ENCODE peak calls at places on chromosomes 16 and 17, in four cellular contexts. A is natural killer cell, Q is endothelial cell, C is colonic mucosa. E is an unnamed sample.

GRCh38 chr17:49353607-49354006 is 8.4 kb downstream of the ZNF652 start:
- DNase-seq in A (no peak), Q (no peak), C (no peak), E (no peak)

GRCh38 chr17:5784791-5785190 is 200.5 kb upstream of the NLRP1 start:
- DNase-seq in A (no peak), Q (no peak), C (no peak), E (no peak)

GRCh38 chr16:74521691-74522090 is 85.2 kb downstream of the GLG1 start:
- DNase-seq in A (no peak), Q (no peak), C (no peak), E (no peak)

GRCh38 chr16:78437352-78437968 is 338.0 kb downstream of the WWOX start:
- DNase-seq in A (no peak), Q (peak), C (peak), E (no peak)

GRCh38 chr16:77171750-77172635 is 19.0 kb upstream of the MON1B start:
- DNase-seq in A (no peak), Q (peak), C (peak), E (no peak)

GRCh38 chr17:77516902-77517301 is 376.1 kb downstream of the SEC14L1 start:
- DNase-seq in A (no peak), Q (no peak), C (no peak), E (no peak)

GRCh38 chr17:66165537-66166123 is 26.3 kb downstream of the CEP112 start:
- DNase-seq in A (no peak), Q (peak), C (no peak), E (no peak)

GRCh38 chr16:11190585-11191565 is 65.1 kb downstream of the SOCS1 start:
- DNase-seq in A (no peak), Q (no peak), C (no peak), E (no peak)

GRCh38 chr17:49554694-49555494 is 20.8 kb upstream of the NXPH3 start:
- DNase-seq in A (no peak), Q (no peak), C (no peak), E (peak)

GRCh38 chr16:12601290-12601900 is 202.3 kb downstream of the CPPED1 start:
- DNase-seq in A (no peak), Q (no peak), C (no peak), E (no peak)

GRCh38 chr17:37816951-37817350 is 72.1 kb upstream of the HNF1B start:
- DNase-seq in A (no peak), Q (no peak), C (no peak), E (no peak)

GRCh38 chr17:81309140-81309858 is 14.2 kb upstream of the SLC38A10 start:
- DNase-seq in A (peak), Q (peak), C (peak), E (no peak)
- TF ChIP-seq CTCF in A (peak), Q (peak), C (peak), E (peak)

GRCh38 chr16:85084841-85085535 is 27.3 kb downstream of the CIBAR2 start:
- DNase-seq in A (no peak), Q (no peak), C (no peak), E (no peak)

GRCh38 chr16:85088570-85089214 is 23.6 kb downstream of the CIBAR2 start:
- DNase-seq in A (no peak), Q (no peak), C (no peak), E (no peak)

GRCh38 chr16:85085721-85086120 is 26.6 kb downstream of the CIBAR2 start:
- DNase-seq in A (no peak), Q (no peak), C (no peak), E (no peak)

GRCh38 chr16:85087899-85088569 is 24.2 kb downstream of the CIBAR2 start:
- DNase-seq in A (no peak), Q (no peak), C (no peak), E (no peak)

DNA sequence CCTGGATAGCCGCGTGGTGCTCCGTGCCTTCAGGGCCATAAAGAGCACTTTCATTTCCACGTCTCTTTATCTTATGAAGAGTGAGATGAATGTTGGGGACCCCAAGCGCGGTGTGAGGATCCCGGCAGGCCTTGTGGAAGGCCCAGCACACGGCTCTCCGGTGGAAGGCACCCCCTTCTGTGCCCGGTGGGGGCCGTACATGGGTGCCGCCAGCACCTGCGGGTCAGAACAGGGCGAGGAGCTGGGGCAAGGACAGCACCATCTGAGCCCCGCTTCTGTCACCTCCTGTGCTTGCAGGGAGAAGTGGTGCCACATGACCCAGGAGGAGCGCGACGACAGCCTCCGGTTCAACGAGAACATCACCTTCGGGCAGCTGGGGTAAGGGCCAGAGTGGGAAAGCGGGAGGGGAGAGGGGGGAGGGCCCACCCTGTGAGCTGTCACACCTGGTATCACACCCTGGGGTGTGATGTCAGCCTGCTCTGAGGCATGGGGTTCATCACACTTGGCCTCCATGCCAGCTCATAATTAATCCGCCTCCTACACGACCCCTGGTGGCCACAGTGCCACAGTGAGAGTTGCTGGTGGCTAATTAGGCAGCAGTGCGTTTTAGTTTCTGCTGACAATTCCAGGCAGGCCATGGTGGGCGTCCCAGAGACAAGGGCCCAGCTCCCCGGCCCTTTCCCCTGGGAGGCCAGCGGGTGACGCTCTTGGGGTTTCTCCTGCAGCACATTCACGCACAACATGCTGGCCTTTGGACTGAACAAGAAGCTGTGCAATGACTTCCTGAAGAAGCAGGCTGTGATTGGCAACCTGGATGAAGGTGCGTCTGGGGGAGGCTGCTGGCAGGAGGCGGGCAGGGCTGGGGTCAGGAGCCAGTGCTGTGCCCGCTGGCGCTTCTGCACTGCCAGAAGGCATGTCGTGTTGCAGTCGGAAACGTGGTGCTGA is 25.7 kb downstream of the CIBAR2 start:
- DNase-seq in A (peak), Q (peak), C (peak), E (no peak)
- TF ChIP-seq CTCF in A (peak), Q (peak), C (peak), E (peak)

GRCh38 chr17:80116923-80117380 is 15.6 kb downstream of the GAA start:
- DNase-seq in A (no peak), Q (no peak), C (no peak), E (no peak)

GRCh38 chr17:80119271-80119791 is 17.9 kb downstream of the GAA start:
- DNase-seq in A (no peak), Q (no peak), C (no peak), E (no peak)

GRCh38 chr17:80117491-80118401 is 16.4 kb downstream of the GAA start:
- DNase-seq in A (no peak), Q (no peak), C (no peak), E (no peak)

GRCh38 chr17:80119839-80120238 is 18.5 kb downstream of the GAA start:
- DNase-seq in A (no peak), Q (no peak), C (no peak), E (no peak)

GRCh38 chr17:80118601-80119270 is 17.4 kb downstream of the GAA start:
- DNase-seq in A (no peak), Q (no peak), C (no peak), E (no peak)
- TF ChIP-seq CTCF in A (no peak), Q (no peak), C (no peak), E (no peak)

GRCh38 chr17:47717845-47718621 is 15.0 kb upstream of the TBX21 start:
- DNase-seq in A (no peak), Q (no peak), C (no peak), E (no peak)
- TF ChIP-seq CTCF in A (no peak), Q (no peak), C (no peak), E (no peak)

GRCh38 chr17:45722161-45722560 is 62.0 kb upstream of the CRHR1 start:
- DNase-seq in A (no peak), Q (peak), C (no peak), E (no peak)
- TF ChIP-seq CTCF in A (no peak), Q (peak), C (no peak), E (peak)